ENCODE peak calls at places on chromosome 1, in five cellular contexts. R is NCI-H1930, W is non-pigmented ciliary epithelial cell, Q is left ventricle myocardium superior, J is transverse colon. S is an unnamed sample.

GRCh38 chr1:95916616-95917015 is 682.6 kb downstream of the RWDD3 start:
- DNase-seq in R (no peak), W (no peak), Q (no peak), J (no peak), S (no peak)

GRCh38 chr1:167221804-167222610 is 1.3 kb downstream of the POU2F1 start:
- DNase-seq in R (no peak), W (peak; percentile 30), Q (peak; percentile 71), J (peak; percentile 80), S (peak; percentile 68)

GRCh38 chr1:41957568-41957967 is 38.8 kb upstream of the HIVEP3 start:
- DNase-seq in R (no peak), W (no peak), Q (no peak), J (no peak), S (no peak)

GRCh38 chr1:240831191-240831631 is 219.3 kb upstream of the GREM2 start:
- DNase-seq in R (no peak), W (peak; percentile 36), Q (no peak), J (no peak), S (no peak)

GRCh38 chr1:10431065-10431730 is 965 bp downstream of the CENPS start:
- DNase-seq in R (no peak), W (no peak), Q (no peak), J (no peak), S (no peak)

GRCh38 chr1:185155600-185156320 is 993 bp downstream of the TRMT1L start:
- DNase-seq in R (no peak), W (no peak), Q (no peak), J (no peak), S (no peak)

GRCh38 chr1:19657511-19657910 is 7.2 kb upstream of the HTR6 start:
- DNase-seq in R (no peak), W (no peak), Q (no peak), J (no peak), S (no peak)

GRCh38 chr1:118487091-118487490 is 302.1 kb upstream of the SPAG17 start:
- DNase-seq in R (no peak), W (no peak), Q (no peak), J (no peak), S (no peak)

GRCh38 chr1:107782192-107782845 is 182.7 kb downstream of the VAV3 start:
- DNase-seq in R (peak; percentile 19), W (peak; percentile 13), Q (no peak), J (no peak), S (no peak)

GRCh38 chr1:30783244-30783915 is 25.8 kb upstream of the LAPTM5 start:
- DNase-seq in R (no peak), W (no peak), Q (peak; percentile 69), J (peak; percentile 38), S (no peak)

GRCh38 chr1:33008051-33008914 is 28.4 kb downstream of the AK2 start:
- DNase-seq in R (no peak), W (no peak), Q (no peak), J (no peak), S (no peak)

GRCh38 chr1:86865973-86866637 is 47.8 kb downstream of the SELENOF start:
- DNase-seq in R (no peak), W (no peak), Q (no peak), J (no peak), S (peak; percentile 1)

GRCh38 chr1:114112775-114113174 is 40.9 kb downstream of the SYT6 start:
- DNase-seq in R (no peak), W (no peak), Q (no peak), J (no peak), S (no peak)

GRCh38 chr1:44524180-44524579 is 119.1 kb downstream of the RNF220 start:
- DNase-seq in R (no peak), W (no peak), Q (no peak), J (no peak), S (no peak)

GRCh38 chr1:119298687-119299086 is 69.9 kb upstream of the HAO2 start:
- DNase-seq in R (no peak), W (peak; percentile 27), Q (no peak), J (no peak), S (no peak)

GRCh38 chr1:153488731-153489130 is 28.3 kb upstream of the S100A7 start:
- DNase-seq in R (no peak), W (no peak), Q (no peak), J (no peak), S (no peak)

GRCh38 chr1:213989740-213990472 is 2.1 kb downstream of the PROX1 start:
- DNase-seq in R (no peak), W (no peak), Q (no peak), J (peak; percentile 35), S (no peak)

GRCh38 chr1:35535243-35535642 is 22.0 kb downstream of the KIAA0319L start:
- DNase-seq in R (no peak), W (no peak), Q (no peak), J (no peak), S (no peak)

GRCh38 chr1:27098447-27099153 is 56.3 kb downstream of the SLC9A1 start:
- DNase-seq in R (no peak), W (no peak), Q (peak; percentile 70), J (no peak), S (no peak)

GRCh38 chr1:72623299-72623708 is 341.0 kb upstream of the NEGR1 start:
- DNase-seq in R (no peak), W (peak; percentile 14), Q (no peak), J (no peak), S (no peak)

S was measured in stimulated activated naive CD4-positive, alpha-beta T cell treated with Interleukin-2 at 50 U/mL for 16 hours.